ENCODE peak calls at places on chromosomes 7 and 10, in five cellular contexts. Y is PC-3, R is HCT116, E is SK-N-SH, J is MM.1S. O is an unnamed sample.

GRCh38 chr7:22156205-22156604 is 200.7 kb downstream of the RAPGEF5 start:
- DNase-seq in Y (peak; percentile 82), R (peak; percentile 42), E (no peak), J (no peak), O (peak; percentile 91)

GRCh38 chr10:86969421-86970041 is 1.2 kb downstream of the ADIRF start:
- DNase-seq in Y (peak; percentile 65), R (no peak), E (no peak), J (no peak), O (peak; percentile 89)

GRCh38 chr10:114043532-114044250 is at the start of gene ADRB1:
- DNase-seq in Y (peak; percentile 19), R (peak; percentile 53), E (peak; percentile 82), J (peak; percentile 49), O (peak; percentile 54)

GRCh38 chr7:150341263-150342118 is at the start of gene RARRES2:
- DNase-seq in Y (no peak), R (no peak), E (peak; percentile 85), J (no peak), O (no peak)

GRCh38 chr7:118041336-118041878 is 142.6 kb upstream of the LSM8 start:
- DNase-seq in Y (peak; percentile 19), R (no peak), E (no peak), J (no peak), O (no peak)

GRCh38 chr7:36639826-36640225 is 84.5 kb downstream of the AOAH start:
- DNase-seq in Y (no peak), R (no peak), E (no peak), J (no peak), O (no peak)

GRCh38 chr7:123293710-123294109 is 93.9 kb upstream of the SLC13A1 start:
- DNase-seq in Y (no peak), R (no peak), E (no peak), J (no peak), O (no peak)

GRCh38 chr7:47500103-47500563 is 81.8 kb downstream of the TNS3 start:
- DNase-seq in Y (no peak), R (no peak), E (no peak), J (no peak), O (no peak)

GRCh38 chr10:60384708-60385398 is 4.8 kb downstream of the ANK3 start:
- DNase-seq in Y (peak; percentile 100), R (peak; percentile 63), E (no peak), J (no peak), O (peak; percentile 96)

GRCh38 chr10:69645751-69646687 is 16.0 kb downstream of the FAM241B start:
- DNase-seq in Y (no peak), R (no peak), E (peak; percentile 64), J (no peak), O (no peak)

GRCh38 chr10:69647819-69648218 is 17.8 kb downstream of the FAM241B start:
- DNase-seq in Y (no peak), R (no peak), E (no peak), J (no peak), O (no peak)

GRCh38 chr10:69648461-69648860 is 18.4 kb downstream of the FAM241B start:
- DNase-seq in Y (no peak), R (no peak), E (no peak), J (no peak), O (no peak)

GRCh38 chr10:69646688-69647060 is 16.6 kb downstream of the FAM241B start:
- DNase-seq in Y (no peak), R (no peak), E (no peak), J (no peak), O (no peak)

DNA sequence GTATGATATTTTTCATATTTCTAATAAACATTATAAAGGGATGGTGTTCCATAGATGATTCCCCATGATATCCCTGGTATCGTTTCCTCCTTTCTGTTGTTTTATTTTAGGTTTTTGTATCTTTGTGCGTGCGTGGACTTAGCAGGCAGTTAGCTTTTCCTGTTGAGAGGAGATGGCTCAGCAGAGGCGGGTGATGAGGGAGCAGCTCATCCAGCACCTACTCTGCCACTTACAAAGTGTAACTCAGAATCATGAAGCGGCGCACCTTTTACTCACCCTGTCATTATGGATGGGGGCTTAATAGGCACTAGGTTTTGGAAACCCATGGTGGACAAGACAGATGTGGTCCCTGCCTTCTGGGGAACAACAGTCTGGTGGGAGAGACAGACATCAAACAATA is 17.1 kb downstream of the FAM241B start:
- DNase-seq in Y (no peak), R (no peak), E (no peak), J (no peak), O (no peak)
- H3K9ac ChIP-seq in Y (no peak overlapping the region), R (no peak overlapping the region), E (no peak overlapping the region), J (no peak overlapping the region), O (no peak overlapping the region)

DNA sequence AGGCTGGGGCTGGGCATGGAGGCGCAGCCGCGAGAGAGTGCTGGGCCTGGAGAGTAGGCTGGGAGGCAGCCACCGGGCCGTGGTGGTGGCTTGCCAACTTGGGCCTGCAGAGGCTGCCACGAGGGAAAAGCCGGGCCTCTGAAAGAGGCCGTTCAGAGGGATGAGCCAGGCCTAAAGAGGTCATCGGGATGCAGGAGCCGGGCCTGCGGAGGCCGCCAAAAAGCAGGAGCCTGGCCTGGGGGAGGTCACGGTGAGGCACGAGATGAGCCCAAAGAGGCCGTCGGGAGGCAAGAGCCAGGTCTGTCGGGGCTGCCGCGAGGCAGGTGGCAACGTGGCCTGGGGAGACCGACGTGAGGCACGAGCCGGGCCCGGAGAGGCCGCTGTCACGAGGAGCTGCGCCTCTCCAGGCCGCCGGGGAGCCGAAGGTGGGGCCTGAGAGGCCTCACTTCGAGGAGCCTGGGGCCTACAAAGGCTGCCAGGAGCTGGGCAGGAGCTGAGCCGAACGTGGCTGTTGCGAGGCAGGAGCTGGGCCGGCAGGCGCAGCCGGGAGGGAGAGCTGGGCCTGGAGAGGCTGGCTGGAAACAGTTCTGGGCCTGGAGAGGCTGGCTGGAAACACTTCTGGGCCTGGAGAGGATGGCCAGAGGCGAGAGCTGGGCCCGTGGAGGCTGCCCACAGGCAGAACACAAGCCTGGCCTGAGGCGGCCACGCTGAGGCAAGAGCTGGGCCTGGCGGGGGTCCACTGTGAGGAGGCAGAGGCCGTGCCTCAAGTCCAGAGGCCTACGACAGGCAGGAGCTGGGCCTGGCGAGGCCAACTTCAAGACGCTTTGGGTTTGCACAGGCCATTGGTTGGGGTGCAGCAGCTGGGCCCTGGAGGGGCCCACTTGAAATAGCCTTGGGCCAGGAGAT is 24.6 kb downstream of the MDH2 start:
- DNase-seq in Y (no peak), R (no peak), E (peak; percentile 16), J (no peak), O (no peak)
- H3K27ac ChIP-seq in Y (no peak overlapping the region), R (peak overlapping the region; percentile 9), E (no peak overlapping the region), J (no peak overlapping the region), O (no peak overlapping the region)

DNA sequence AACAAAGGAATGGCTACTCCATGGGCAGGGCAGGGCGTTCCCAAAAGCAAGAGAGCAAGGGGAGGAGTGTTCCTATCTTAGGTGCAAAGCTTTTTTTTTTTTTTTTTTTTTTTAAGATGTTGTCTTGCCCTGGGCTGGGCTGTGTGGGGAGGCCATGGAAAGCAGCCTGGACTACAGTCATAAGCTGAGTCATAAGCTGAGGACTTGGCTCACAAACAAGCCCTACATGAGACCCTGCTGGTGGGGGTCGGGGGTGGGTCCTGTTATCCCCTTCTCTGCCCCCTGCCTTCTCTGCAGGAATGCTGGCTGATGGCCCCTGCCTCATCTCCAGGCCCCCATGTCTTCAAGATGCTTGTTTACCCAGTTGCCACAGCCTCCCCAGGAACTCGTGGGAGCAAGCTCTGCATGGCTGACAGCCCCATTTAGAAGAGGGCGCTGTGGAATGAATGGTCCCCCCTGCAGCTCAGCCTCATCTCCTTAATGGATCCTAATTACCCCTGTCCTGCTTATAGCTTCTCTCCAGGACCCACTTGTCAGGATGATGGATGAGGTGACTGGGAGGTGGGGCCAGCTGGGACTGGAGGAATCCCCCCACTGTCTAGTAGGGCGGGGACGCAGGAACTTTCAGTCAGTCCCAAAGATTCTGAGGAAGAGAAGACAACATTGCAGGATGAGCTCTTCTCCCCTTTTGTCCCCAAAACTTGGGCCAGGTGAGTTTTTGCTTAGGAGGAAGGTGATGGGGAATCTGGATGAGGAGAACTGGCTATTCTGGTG is 340.8 kb upstream of the PODXL start:
- DNase-seq in Y (peak; percentile 62), R (peak; percentile 12), E (peak; percentile 16), J (no peak), O (peak; percentile 87)
- H3K9me2 ChIP-seq in Y (no peaks in the 10 kb centered on the region), R (no peaks in the 10 kb centered on the region), E (no peaks in the 10 kb centered on the region), J (no peaks in the 10 kb centered on the region), O (no peaks in the 10 kb centered on the region)

DNA sequence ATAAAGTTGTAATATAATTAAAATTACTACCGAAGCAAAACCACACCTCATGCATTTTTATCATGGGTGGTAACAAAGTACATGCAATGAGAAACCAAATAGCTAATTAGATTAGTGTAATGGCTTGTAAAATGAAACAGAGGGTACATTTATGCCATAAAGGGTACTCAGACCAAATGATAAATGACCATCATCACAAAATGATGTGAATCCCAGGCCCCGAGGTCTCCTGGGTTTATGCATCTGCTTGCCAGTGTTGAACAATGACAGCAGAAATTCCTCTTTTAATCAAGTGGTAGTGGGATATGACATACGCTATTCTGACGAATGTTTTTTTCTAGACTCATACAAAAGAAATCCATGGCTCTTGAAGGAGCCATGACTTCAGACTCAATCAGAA is 249.5 kb upstream of the SLC26A5 start:
- DNase-seq in Y (no peak), R (no peak), E (no peak), J (no peak), O (no peak)
- H3K9ac ChIP-seq in Y (no peak overlapping the region), R (no peak overlapping the region), E (no peak overlapping the region), J (no peak overlapping the region), O (no peak overlapping the region)

DNA sequence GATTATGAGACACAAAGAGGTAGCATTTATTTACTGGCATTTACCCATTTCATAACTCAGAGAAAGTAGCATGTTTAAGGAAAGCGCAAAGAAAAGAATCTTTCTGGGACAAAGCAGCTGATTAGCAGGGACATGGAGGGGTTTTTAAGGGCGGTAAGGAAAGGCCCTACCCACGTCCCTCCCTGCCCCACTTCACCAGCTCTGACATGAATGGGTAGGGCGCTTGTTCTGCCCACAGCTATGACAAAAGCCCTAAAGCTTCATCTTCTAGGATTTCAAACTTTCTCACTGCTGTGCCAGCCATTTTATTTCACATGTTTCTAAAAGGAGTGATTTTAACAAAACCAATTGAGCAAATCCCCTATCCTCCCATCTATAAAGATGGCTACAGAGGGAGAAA is 406.9 kb upstream of the KLF6 start:
- DNase-seq in Y (no peak), R (no peak), E (no peak), J (no peak), O (no peak)
- H3K27ac ChIP-seq in Y (peak overlapping the region; percentile 100), R (no peak overlapping the region), E (no peak overlapping the region), J (no peak overlapping the region), O (no peak overlapping the region)

GRCh38 chr10:116281780-116282179 is 8.8 kb upstream of the GFRA1 start:
- DNase-seq in Y (no peak), R (no peak), E (no peak), J (no peak), O (peak; percentile 6)
- H3K9me2 ChIP-seq in Y (no peaks in the 10 kb centered on the region), R (no peaks in the 10 kb centered on the region), E (no peaks in the 10 kb centered on the region), J (no peaks in the 10 kb centered on the region), O (no peaks in the 10 kb centered on the region)

GRCh38 chr7:128931965-128932861 is 5.5 kb upstream of the IRF5 start:
- DNase-seq in Y (no peak), R (no peak), E (no peak), J (no peak), O (no peak)

GRCh38 chr7:128931186-128931798 is 6.4 kb upstream of the IRF5 start:
- DNase-seq in Y (no peak), R (no peak), E (no peak), J (no peak), O (no peak)

GRCh38 chr7:128929201-128929808 is 8.4 kb upstream of the IRF5 start:
- DNase-seq in Y (no peak), R (no peak), E (no peak), J (no peak), O (no peak)

GRCh38 chr7:128924706-128925588 is 12.8 kb upstream of the IRF5 start:
- DNase-seq in Y (no peak), R (no peak), E (no peak), J (no peak), O (no peak)

GRCh38 chr7:128928159-128928558 is 9.6 kb upstream of the IRF5 start:
- DNase-seq in Y (no peak), R (no peak), E (no peak), J (no peak), O (no peak)
- H3K9ac ChIP-seq in Y (no peak overlapping the region), R (no peak overlapping the region), E (no peak overlapping the region), J (no peak overlapping the region), O (no peak overlapping the region)

GRCh38 chr7:99409814-99410213 is 1.0 kb downstream of the BUD31 start:
- DNase-seq in Y (no peak), R (no peak), E (no peak), J (no peak), O (peak; percentile 30)
- H3K27ac ChIP-seq in Y (no peak overlapping the region), R (no peak overlapping the region), E (peak overlapping the region; percentile 99), J (no peak overlapping the region), O (peak overlapping the region; percentile 96)